ENCODE peak calls at places on chromosome 16, in five cellular contexts. A is tibial nerve, C is stomach, W is A549, J is transverse colon. X is an unnamed sample. For H3K4me1, the result is how much of the 10 kb centered on the place peaks cover.

GRCh38 chr16:82344157-82344556 is 174.1 kb upstream of the MPHOSPH6 start:
- DNase-seq in J (no peak), A (no peak), W (no peak), C (peak), X (no peak)

GRCh38 chr16:75252946-75253911 is 1.8 kb upstream of the BCAR1 start:
- DNase-seq in A (no peak), W (no peak), C (no peak), J (no peak), X (peak)

GRCh38 chr16:11783319-11784047 is 13.6 kb downstream of the ZC3H7A start:
- DNase-seq in A (no peak), J (no peak), W (no peak), C (no peak), X (no peak)

GRCh38 chr16:7688811-7689210 is 356.2 kb downstream of the RBFOX1 start:
- DNase-seq in C (no peak), W (no peak), J (no peak), A (no peak), X (no peak)

GRCh38 chr16:24511801-24512200 is 27.6 kb upstream of the RBBP6 start:
- DNase-seq in A (no peak), C (no peak), W (no peak), J (no peak), X (no peak)

GRCh38 chr16:2082983-2083364 is 35.2 kb downstream of the TSC2 start:
- DNase-seq in W (no peak), C (no peak), A (no peak), J (no peak), X (no peak)

GRCh38 chr16:50368410-50369132 is at the start of gene BRD7:
- DNase-seq in A (peak), W (peak), C (peak), J (peak), X (no peak)

GRCh38 chr16:25161753-25162152 is 50.2 kb downstream of the LCMT1 start:
- DNase-seq in J (no peak), C (no peak), W (no peak), A (no peak), X (no peak)

GRCh38 chr16:31487720-31488629 is 5.1 kb downstream of the SLC5A2 start:
- DNase-seq in A (no peak), W (peak), J (peak), C (peak), X (no peak)

DNA sequence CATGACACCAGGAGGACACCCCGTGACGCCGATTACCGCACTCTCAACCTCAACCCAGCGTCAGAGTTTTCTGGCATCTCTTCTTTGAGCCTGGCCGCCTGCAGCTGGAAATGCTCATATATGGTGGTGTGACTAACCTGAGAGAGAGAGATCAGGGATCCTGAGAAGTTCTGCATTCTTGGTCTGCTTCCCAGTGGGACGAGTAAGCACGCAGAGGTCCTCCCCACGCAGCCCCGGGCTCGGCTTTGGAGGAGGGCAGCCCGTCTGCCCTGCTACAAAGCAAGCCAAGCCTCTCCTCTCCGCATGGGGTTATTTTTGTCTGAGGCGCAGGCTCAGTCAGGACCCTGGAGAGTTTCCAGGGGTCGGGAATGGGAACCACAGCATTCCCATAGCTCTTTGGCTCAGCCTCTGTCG is 16.5 kb downstream of the CRISPLD2 start:
- DNase-seq in A (peak), W (peak), J (peak), C (peak), X (peak)
- TF ChIP-seq EP300 in A (peak), W (no peak), J (peak), C (peak), X (peak)

DNA sequence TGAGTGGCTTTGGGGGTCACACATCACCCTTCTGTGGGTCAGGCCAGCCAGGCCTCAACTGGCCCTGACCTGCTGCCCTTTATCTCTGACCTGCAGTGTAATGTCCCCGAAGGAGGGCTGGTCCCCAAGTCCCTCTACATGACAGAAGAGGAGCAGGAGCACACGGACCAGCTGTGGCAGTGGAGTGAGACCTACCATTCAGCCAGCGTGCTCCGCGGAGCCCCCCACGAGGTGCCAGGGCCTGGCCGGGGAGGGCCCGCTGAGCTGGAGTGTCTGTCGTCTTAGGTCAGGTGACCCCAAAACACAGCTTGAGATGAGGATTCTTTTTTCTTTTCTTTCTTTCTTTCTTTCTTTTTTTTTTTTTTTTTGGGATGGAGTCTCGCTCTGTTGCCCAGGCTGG is 26.5 kb downstream of the NAGPA start:
- DNase-seq in A (no peak), J (no peak), W (no peak), C (no peak), X (no peak)
- H3K4me1 ChIP-seq in A (under half), J (under half), W (under half), C (under half), X (under half)

DNA sequence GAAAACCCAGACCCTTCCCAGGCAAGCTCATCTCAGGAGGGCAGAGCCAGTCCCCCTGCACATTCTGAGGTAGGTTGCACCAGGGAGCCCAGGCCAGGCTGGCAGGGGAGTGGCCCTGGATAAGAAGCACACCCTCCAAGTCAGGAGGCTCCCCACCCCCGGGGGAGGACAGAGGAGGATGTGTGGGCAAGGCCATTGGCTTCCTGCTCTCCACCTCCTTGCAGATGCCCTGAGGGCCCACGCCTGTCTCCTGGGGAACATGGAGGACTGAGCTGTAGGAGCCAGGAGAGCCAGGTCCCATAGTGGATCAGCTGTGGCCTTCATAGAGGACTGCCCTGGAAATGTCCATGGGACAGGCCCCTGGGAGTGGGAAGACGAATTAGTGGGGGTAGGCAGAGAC is 126.7 kb downstream of the IRF8 start:
- DNase-seq in C (no peak), A (no peak), J (no peak), W (no peak), X (peak)
- TF ChIP-seq EP300 in C (no peak), A (no peak), J (no peak), W (no peak), X (no peak)

DNA sequence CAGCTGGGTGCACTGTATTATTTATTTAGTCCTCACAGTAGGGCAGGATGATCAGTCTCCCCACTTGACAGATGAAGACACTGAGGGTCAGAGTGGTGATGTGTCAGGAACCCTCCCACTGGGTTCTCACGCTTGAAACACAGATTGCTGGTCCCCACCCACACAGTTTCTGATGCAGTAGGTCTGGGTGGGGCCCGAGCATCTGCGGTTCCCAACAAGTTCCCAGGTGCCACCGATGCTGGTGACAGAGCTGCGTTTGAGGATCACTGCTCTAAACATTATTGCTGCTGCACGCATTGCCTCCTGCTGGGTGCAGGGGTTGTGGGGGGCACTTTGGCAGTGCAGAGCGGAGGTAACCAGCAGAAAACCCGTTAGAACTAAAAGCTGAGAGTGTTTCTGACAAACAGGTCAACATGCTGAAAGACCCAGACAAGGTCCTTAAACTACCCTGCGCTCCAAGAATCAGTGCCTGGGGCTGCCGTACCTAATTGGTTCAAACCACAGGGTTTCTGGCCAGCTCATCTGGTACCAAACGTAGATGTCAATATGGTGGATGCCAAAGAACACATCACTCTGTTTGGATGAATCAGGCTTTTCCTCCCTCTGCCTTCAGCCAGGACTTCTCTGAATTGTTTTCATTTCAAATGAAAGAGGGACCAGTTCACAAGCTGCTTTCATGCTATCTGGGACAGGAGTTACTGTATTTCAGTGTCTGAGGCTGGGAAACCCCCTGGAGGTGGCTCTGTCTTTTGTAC is 76.0 kb downstream of the ABCC1 start:
- DNase-seq in A (peak), W (peak), C (no peak), J (no peak), X (no peak)
- H3K4me1 ChIP-seq in A (under half), W (half or more), C (half or more), J (half or more), X (under half)

GRCh38 chr16:70441406-70441990 is 2.6 kb upstream of the ST3GAL2 start:
- DNase-seq in W (no peak), C (no peak), A (no peak), J (no peak), X (no peak)
- TF ChIP-seq EP300 in W (no peak), C (no peak), A (no peak), J (no peak), X (no peak)

DNA sequence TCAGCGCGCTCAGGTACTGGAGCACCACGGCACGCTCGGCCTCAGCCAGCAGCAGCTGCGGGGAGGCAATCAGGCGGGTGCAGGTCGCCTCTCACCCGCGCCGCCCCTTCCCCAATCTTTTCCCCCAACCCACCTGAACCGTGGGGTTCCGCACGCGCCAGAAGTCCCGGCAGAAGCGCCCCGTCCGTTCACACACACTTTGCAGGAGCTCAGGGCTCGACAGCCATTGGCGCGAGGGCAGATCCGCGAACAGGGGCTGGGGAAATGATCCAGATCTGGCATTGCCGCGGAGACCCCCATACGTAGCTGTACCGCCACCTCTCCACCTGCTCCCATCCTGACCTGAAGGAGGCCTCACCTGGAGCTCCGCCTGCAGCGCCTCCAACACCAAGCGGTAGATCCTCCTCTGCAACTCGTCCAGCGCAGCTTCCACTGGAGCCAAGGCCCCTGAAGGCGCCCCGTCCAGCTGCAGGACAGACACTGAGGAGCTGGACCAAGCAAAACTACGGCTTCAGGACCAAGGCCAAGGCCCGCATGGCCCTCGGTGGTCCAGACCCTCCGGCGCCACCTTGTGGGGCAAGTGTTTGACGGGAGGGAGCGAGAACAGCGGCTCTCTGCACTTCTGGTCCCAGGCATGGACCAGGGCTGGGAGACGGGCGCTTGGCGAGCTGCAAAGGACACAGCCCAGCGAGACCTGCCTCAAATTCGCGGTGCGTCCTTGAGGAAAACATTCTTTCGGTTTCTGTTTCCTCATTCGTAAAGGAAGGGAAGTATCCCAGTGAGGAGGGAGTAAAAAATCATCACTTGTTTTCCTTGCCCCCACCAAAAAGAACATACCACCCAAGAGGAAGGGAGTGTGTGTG is 1.5 kb upstream of the MATCAP1 start:
- DNase-seq in C (peak), J (peak), A (peak), W (peak), X (peak)
- H3K4me1 ChIP-seq in C (under half), J (under half), A (under half), W (under half), X (under half)

DNA sequence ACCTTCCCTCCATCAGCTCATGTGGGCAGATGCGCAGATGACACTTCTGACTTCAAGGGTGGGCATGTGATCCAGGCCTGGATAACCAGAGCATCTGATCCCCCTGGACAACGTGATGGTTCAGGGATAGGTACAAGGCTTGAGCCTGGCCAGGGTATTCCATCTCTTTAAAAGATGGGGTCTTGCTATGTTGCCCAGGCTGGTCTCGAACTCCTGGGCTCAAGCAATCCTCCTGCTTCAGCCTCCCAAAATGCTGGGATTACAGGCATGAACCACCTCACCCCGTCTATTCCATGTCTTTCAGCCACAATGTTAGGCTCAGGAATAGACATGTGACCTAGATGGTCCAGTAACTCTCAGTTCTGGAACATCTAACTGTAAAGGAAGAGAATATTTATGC is 20.8 kb downstream of the CRYM start:
- DNase-seq in W (no peak), J (no peak), C (no peak), A (no peak), X (no peak)
- TF ChIP-seq EP300 in W (no peak), J (no peak), C (no peak), A (no peak), X (no peak)

X was measured in sigmoid colon.